ENCODE peak calls at places on chromosomes 12 and 14, in five cellular contexts. P, K, C, M and B are unnamed samples.

GRCh38 chr14:73242274-73242960 is 5.1 kb downstream of the PAPLN start:
- DNase-seq in M (no peak), K (no peak), P (no peak), C (no peak), B (no peak)

GRCh38 chr12:57518920-57519757 is 1.2 kb downstream of the DDIT3 start:
- DNase-seq in K (peak), P (peak), C (peak), M (peak), B (no peak)

GRCh38 chr12:112381421-112381897 is 772 bp downstream of the HECTD4 start:
- DNase-seq in K (peak), P (no peak), M (peak), C (no peak), B (peak)

GRCh38 chr12:32921397-32921796 is 24.8 kb upstream of the PKP2 start:
- DNase-seq in K (no peak), M (no peak), C (no peak), P (no peak), B (no peak)

GRCh38 chr12:52234226-52234810 is 1.3 kb downstream of the KRT7 start:
- DNase-seq in M (no peak), P (no peak), K (no peak), C (no peak), B (no peak)

GRCh38 chr12:88298014-88298682 is 156.0 kb downstream of the TMTC3 start:
- DNase-seq in P (no peak), C (no peak), K (no peak), M (no peak), B (no peak)

GRCh38 chr14:87443787-87444186 is 549.2 kb downstream of the GALC start:
- DNase-seq in C (no peak), M (no peak), K (no peak), P (no peak), B (no peak)

GRCh38 chr12:29239336-29239735 is 90.3 kb downstream of the FAR2 start:
- DNase-seq in P (no peak), K (no peak), C (no peak), M (no peak), B (no peak)

GRCh38 chr14:94761348-94761998 is 8.4 kb downstream of the GSC start:
- DNase-seq in K (peak), C (no peak), M (no peak), P (peak), B (no peak)

GRCh38 chr12:27967551-27968054 is 4.9 kb downstream of the PTHLH start:
- DNase-seq in C (no peak), M (no peak), P (no peak), K (no peak), B (no peak)

GRCh38 chr14:65972891-65973290 is 513.3 kb upstream of the CCDC196 start:
- DNase-seq in K (no peak), M (no peak), P (no peak), C (no peak), B (no peak)

GRCh38 chr14:74754157-74754556 is 9.0 kb upstream of the YLPM1 start:
- DNase-seq in C (no peak), P (no peak), K (no peak), M (no peak), B (no peak)

GRCh38 chr14:103836976-103837725 is 10.2 kb downstream of the PPP1R13B start:
- DNase-seq in P (no peak), C (no peak), K (no peak), M (no peak), B (no peak)

GRCh38 chr14:38342803-38343202 is 86.9 kb upstream of the CLEC14A start:
- DNase-seq in K (no peak), C (no peak), M (no peak), P (no peak), B (no peak)

GRCh38 chr14:91298576-91298975 is 54.1 kb upstream of the GPR68 start:
- DNase-seq in M (no peak), P (no peak), K (no peak), C (no peak), B (no peak)

GRCh38 chr14:102437997-102438922 is 71.3 kb downstream of the ANKRD9 start:
- DNase-seq in K (peak), M (peak), C (peak), P (peak), B (peak)

GRCh38 chr14:68786491-68787234 is 6.2 kb downstream of the ZFP36L1 start:
- DNase-seq in M (no peak), K (peak), C (peak), P (no peak), B (peak)

GRCh38 chr12:76143343-76144252 is 59.1 kb upstream of the NAP1L1 start:
- DNase-seq in P (no peak), C (no peak), K (no peak), M (no peak), B (no peak)

GRCh38 chr14:63730659-63731058 is 2.8 kb upstream of the SGPP1 start:
- DNase-seq in P (no peak), K (no peak), C (no peak), M (no peak), B (no peak)

GRCh38 chr14:95533391-95533821 is 1.4 kb upstream of the GLRX5 start:
- DNase-seq in M (no peak), C (no peak), P (no peak), K (peak), B (no peak)

GRCh38 chr14:104382361-104383087 is 197.0 kb upstream of the C14orf180 start:
- DNase-seq in K (no peak), M (no peak), C (no peak), P (no peak), B (no peak)

GRCh38 chr12:105775351-105775750 is 363.4 kb downstream of the NUAK1 start:
- DNase-seq in P (no peak), M (no peak), C (no peak), K (no peak), B (no peak)

GRCh38 chr12:5960783-5961182 is 15.7 kb upstream of the ANO2 start:
- DNase-seq in M (no peak), P (no peak), C (no peak), K (no peak), B (no peak)

GRCh38 chr12:94603434-94604068 is 46.8 kb downstream of the TMCC3 start:
- DNase-seq in P (no peak), M (peak), C (no peak), K (peak), B (no peak)

GRCh38 chr14:88229428-88229827 is 93.6 kb downstream of the KCNK10 start:
- DNase-seq in M (no peak), C (no peak), K (no peak), P (no peak), B (no peak)

GRCh38 chr14:34461334-34462131 is 507 bp downstream of the SPTSSA start:
- DNase-seq in M (peak), P (peak), K (peak), C (peak), B (peak)

GRCh38 chr12:68264864-68265256 is 11.5 kb upstream of the IL22 start:
- DNase-seq in K (no peak), P (no peak), C (no peak), M (no peak), B (no peak)

GRCh38 chr12:100142851-100143559 is at the start of gene BLTP3B:
- DNase-seq in C (peak), P (peak), M (peak), K (peak), B (peak)

GRCh38 chr14:93092606-93093556 is 22.8 kb downstream of the ITPK1 start:
- DNase-seq in C (no peak), K (no peak), P (no peak), M (no peak), B (no peak)

GRCh38 chr12:47949441-47950341 is 13.7 kb upstream of the TMEM106C start:
- DNase-seq in M (peak), P (peak), K (peak), C (peak), B (peak)

GRCh38 chr12:121581681-121582439 is 1.0 kb upstream of the KDM2B start:
- DNase-seq in P (no peak), C (no peak), K (peak), M (no peak), B (no peak)

GRCh38 chr12:16939871-16940306 is 333.9 kb upstream of the LMO3 start:
- DNase-seq in M (no peak), C (no peak), K (peak), P (no peak), B (no peak)

GRCh38 chr14:76947838-76948184 is 80.7 kb downstream of the IRF2BPL start:
- DNase-seq in M (no peak), C (no peak), K (no peak), P (no peak), B (no peak)

GRCh38 chr14:61296707-61297502 is 15.8 kb upstream of the TMEM30B start:
- DNase-seq in K (peak), P (no peak), C (no peak), M (no peak), B (no peak)

GRCh38 chr12:42450248-42450647 is 124.3 kb downstream of the PPHLN1 start:
- DNase-seq in P (no peak), C (no peak), M (no peak), K (no peak), B (no peak)

GRCh38 chr14:74220991-74221390 is 18.3 kb upstream of the VSX2 start:
- DNase-seq in M (no peak), K (no peak), P (no peak), C (no peak), B (no peak)

GRCh38 chr12:29710104-29710503 is 73.6 kb downstream of the TMTC1 start:
- DNase-seq in C (no peak), M (no peak), K (peak), P (peak), B (peak)

GRCh38 chr12:78340406-78340805 is 509.7 kb downstream of the NAV3 start:
- DNase-seq in M (no peak), P (no peak), C (no peak), K (no peak), B (no peak)

DNA sequence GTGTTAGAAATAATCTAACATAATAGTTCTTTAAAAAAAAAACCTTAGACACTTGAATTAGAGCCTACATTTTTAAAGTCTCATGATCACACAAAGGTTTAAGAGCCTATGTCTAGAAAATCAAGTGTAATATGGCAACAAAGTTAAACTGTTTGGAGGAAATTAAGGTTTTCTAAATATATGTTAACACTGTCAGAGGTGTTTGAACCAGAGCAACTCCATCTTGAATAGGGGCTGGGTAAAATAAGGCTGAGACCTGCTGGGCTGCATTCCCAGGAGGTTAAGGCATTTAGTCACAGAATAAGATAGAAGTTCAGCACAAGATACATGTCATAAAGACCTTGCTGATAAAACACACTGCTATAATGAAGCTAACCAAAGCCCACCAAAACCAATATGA is 12.4 kb downstream of the CPNE8 start:
- DNase-seq in M (no peak), P (no peak), K (no peak), C (no peak), B (no peak)
- TF ChIP-seq CTCF in M (no peak), P (no peak), K (no peak), C (no peak), B (no peak)

GRCh38 chr12:124516850-124517249 is 50.6 kb downstream of the NCOR2 start:
- DNase-seq in M (no peak), K (no peak), P (no peak), C (no peak), B (no peak)
- H3K4me3 ChIP-seq in M (peak), K (no peak), P (no peak), C (peak), B (peak)

GRCh38 chr14:101201535-101202125 is 298.1 kb upstream of the RTL1 start:
- DNase-seq in C (peak), P (no peak), K (no peak), M (no peak), B (peak)

GRCh38 chr14:101199028-101199770 is 295.7 kb upstream of the RTL1 start:
- DNase-seq in P (no peak), K (no peak), C (peak), M (no peak), B (peak)

GRCh38 chr14:101202627-101203404 is 299.3 kb upstream of the RTL1 start:
- DNase-seq in P (no peak), M (no peak), C (peak), K (no peak), B (peak)

GRCh38 chr14:101200008-101200649 is 296.6 kb upstream of the RTL1 start:
- DNase-seq in M (no peak), P (no peak), K (no peak), C (peak), B (peak)

DNA sequence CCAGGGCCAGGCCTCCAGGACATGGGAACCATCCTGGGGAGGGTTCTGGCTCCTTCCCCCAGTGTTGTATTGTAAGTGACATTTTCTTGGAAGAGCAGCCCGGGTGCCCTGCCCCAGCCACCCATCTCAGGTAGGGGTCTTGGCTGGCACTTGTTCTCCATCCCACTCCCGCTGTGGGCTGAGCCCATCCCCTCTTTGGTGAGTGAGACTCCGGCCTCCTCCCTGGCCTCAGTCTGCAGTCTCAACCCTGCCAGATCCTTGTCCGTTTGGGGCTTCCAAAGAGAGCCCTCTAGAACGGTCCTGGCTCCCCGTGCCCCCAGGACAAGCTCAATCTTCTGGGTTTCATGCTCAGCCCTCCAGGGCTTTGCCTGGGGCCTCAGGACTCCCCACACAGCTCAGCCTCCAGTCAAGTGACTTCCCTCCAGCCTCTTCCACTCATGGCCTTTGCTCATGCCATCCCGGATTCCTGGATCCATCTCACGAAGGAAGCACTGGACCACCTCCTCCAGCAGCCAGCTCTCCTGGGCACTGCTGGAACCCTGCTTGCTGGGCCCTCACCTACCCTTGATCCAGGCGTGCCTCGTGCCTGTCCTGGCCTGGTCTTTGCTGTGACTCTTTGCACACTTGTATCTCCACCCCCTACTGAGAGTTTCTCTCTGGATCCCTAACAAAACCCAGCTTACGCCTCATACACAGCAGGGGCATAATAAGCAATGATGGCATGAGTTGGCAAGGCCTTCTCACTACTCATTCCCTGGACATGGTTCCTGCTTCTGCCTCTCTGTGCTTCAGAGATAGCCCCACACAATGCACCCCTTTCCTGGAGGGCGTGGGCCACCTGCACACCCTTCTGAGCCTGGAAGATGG is 297.4 kb upstream of the RTL1 start:
- DNase-seq in M (no peak), P (no peak), K (no peak), C (peak), B (peak)
- TF ChIP-seq CTCF in M (no peak), P (no peak), K (no peak), C (no peak), B (no peak)

GRCh38 chr12:46522141-46522540 is 149.6 kb upstream of the SLC38A2 start:
- DNase-seq in C (no peak), M (no peak), K (no peak), P (no peak), B (no peak)
- H3K4me3 ChIP-seq in C (no peak), M (no peak), K (no peak), P (no peak), B (no peak)

GRCh38 chr14:52876311-52876710 is 74.5 kb downstream of the FERMT2 start:
- DNase-seq in K (no peak), C (no peak), P (no peak), M (no peak), B (no peak)
- TF ChIP-seq CTCF in K (no peak), C (no peak), P (no peak), M (no peak), B (no peak)

GRCh38 chr12:70403827-70404226 is 37.7 kb downstream of the KCNMB4 start:
- DNase-seq in M (no peak), K (no peak), C (no peak), P (no peak), B (no peak)
- H3K4me3 ChIP-seq in M (no peak), K (no peak), C (no peak), P (no peak), B (no peak)

GRCh38 chr12:65889144-65889880 is 65.0 kb downstream of the HMGA2 start:
- DNase-seq in C (no peak), P (no peak), M (no peak), K (no peak), B (no peak)

GRCh38 chr12:65885312-65885711 is 61.0 kb downstream of the HMGA2 start:
- DNase-seq in C (no peak), M (no peak), K (peak), P (peak), B (no peak)

GRCh38 chr12:65882504-65882903 is 58.2 kb downstream of the HMGA2 start:
- DNase-seq in M (no peak), P (no peak), C (no peak), K (no peak), B (no peak)

GRCh38 chr12:65886996-65887395 is 62.7 kb downstream of the HMGA2 start:
- DNase-seq in P (no peak), M (no peak), K (no peak), C (no peak), B (no peak)

GRCh38 chr12:65885716-65886115 is 61.4 kb downstream of the HMGA2 start:
- DNase-seq in M (no peak), K (no peak), P (no peak), C (no peak), B (no peak)
- TF ChIP-seq CTCF in M (no peak), K (no peak), P (no peak), C (no peak), B (no peak)

GRCh38 chr14:49896956-49897355 is 4.1 kb downstream of the ARF6 start:
- DNase-seq in C (no peak), P (no peak), M (no peak), K (no peak), B (no peak)
- H3K4me3 ChIP-seq in C (no peak), P (no peak), M (peak), K (no peak), B (no peak)

GRCh38 chr14:24954037-24954696 is 95.8 kb downstream of the STXBP6 start:
- DNase-seq in C (no peak), M (no peak), P (no peak), K (no peak), B (no peak)
- TF ChIP-seq CTCF in C (no peak), M (no peak), P (no peak), K (no peak), B (no peak)